ENCODE peak calls at places on chromosome 16, in seven cellular contexts. I is right cardiac atrium, B is H1, E is tibial artery, G is adrenal gland, K is AG04450, H is lung. T is an unnamed sample.
A peak's percentile ranks its signal among the peaks of the same experiment; 100 is the strongest.

GRCh38 chr16:16124974-16125373 is 98.3 kb downstream of the ABCC6 start:
- DNase-seq in I (no peak), B (no peak), E (no peak), G (no peak), K (no peak), H (no peak), T (no peak)

GRCh38 chr16:11781773-11782172 is 15.3 kb downstream of the ZC3H7A start:
- DNase-seq in I (no peak), B (no peak), E (no peak), G (no peak), K (no peak), H (no peak), T (no peak)

GRCh38 chr16:66934138-66934838 is at the start of gene CIAO2B:
- DNase-seq in I (peak; percentile 96), B (peak; percentile 83), E (peak; percentile 94), G (peak; percentile 93), K (peak; percentile 43), H (peak; percentile 90), T (peak; percentile 95)

GRCh38 chr16:28110074-28110473 is 46.6 kb upstream of the GSG1L start:
- DNase-seq in I (no peak), B (no peak), E (no peak), G (no peak), K (no peak), H (no peak), T (no peak)

GRCh38 chr16:22314661-22315626 is 17.7 kb downstream of the POLR3E start:
- DNase-seq in I (no peak), B (no peak), E (no peak), G (peak; percentile 11), K (no peak), H (no peak), T (no peak)

GRCh38 chr16:89827383-89828198 is 684 bp upstream of the SPIRE2 start:
- DNase-seq in I (peak; percentile 77), B (peak; percentile 84), E (no peak), G (peak; percentile 48), K (no peak), H (peak; percentile 50), T (peak; percentile 63)

GRCh38 chr16:22370038-22370541 is 4.3 kb downstream of the CDR2 start:
- DNase-seq in I (no peak), B (no peak), E (no peak), G (no peak), K (peak; percentile 77), H (no peak), T (peak; percentile 77)

GRCh38 chr16:51147776-51148673 is 3.0 kb downstream of the SALL1 start:
- DNase-seq in I (no peak), B (peak; percentile 17), E (no peak), G (no peak), K (no peak), H (no peak), T (no peak)

GRCh38 chr16:57041182-57042156 is 50.9 kb upstream of the CPNE2 start:
- DNase-seq in I (no peak), B (no peak), E (no peak), G (no peak), K (no peak), H (no peak), T (no peak)

GRCh38 chr16:13305019-13305755 is 403.8 kb downstream of the SHISA9 start:
- DNase-seq in I (no peak), B (no peak), E (no peak), G (no peak), K (no peak), H (no peak), T (no peak)

GRCh38 chr16:57060323-57061083 is 31.9 kb upstream of the CPNE2 start:
- DNase-seq in I (no peak), B (no peak), E (no peak), G (no peak), K (no peak), H (no peak), T (no peak)

GRCh38 chr16:57485916-57486857 is at the start of gene DOK4:
- DNase-seq in I (peak; percentile 95), B (peak; percentile 91), E (peak; percentile 91), G (peak; percentile 86), K (no peak), H (peak; percentile 81), T (peak; percentile 93)

GRCh38 chr16:19172098-19172780 is 4.2 kb downstream of the SYT17 start:
- DNase-seq in I (no peak), B (no peak), E (no peak), G (no peak), K (no peak), H (no peak), T (no peak)

GRCh38 chr16:50335198-50335958 is 33.4 kb downstream of the BRD7 start:
- DNase-seq in I (no peak), B (no peak), E (no peak), G (no peak), K (no peak), H (no peak), T (no peak)

GRCh38 chr16:58490100-58490499 is 9.8 kb upstream of the NDRG4 start:
- DNase-seq in I (no peak), B (no peak), E (no peak), G (no peak), K (no peak), H (no peak), T (no peak)

GRCh38 chr16:11379420-11379819 is 34.2 kb downstream of the RMI2 start:
- DNase-seq in I (no peak), B (no peak), E (no peak), G (no peak), K (no peak), H (no peak), T (no peak)

GRCh38 chr16:19916064-19916463 is 31.4 kb upstream of the GPRC5B start:
- DNase-seq in I (no peak), B (no peak), E (no peak), G (no peak), K (no peak), H (no peak), T (no peak)

GRCh38 chr16:68259007-68259406 is 5.3 kb upstream of the SLC7A6 start:
- DNase-seq in I (no peak), B (no peak), E (no peak), G (no peak), K (no peak), H (no peak), T (no peak)

GRCh38 chr16:50539053-50539615 is 9.1 kb upstream of the NKD1 start:
- DNase-seq in I (no peak), B (no peak), E (no peak), G (no peak), K (no peak), H (no peak), T (no peak)

GRCh38 chr16:56848056-56848936 is 16.7 kb upstream of the SLC12A3 start:
- DNase-seq in I (peak; percentile 64), B (no peak), E (peak; percentile 67), G (no peak), K (no peak), H (no peak), T (peak; percentile 67)

DNA sequence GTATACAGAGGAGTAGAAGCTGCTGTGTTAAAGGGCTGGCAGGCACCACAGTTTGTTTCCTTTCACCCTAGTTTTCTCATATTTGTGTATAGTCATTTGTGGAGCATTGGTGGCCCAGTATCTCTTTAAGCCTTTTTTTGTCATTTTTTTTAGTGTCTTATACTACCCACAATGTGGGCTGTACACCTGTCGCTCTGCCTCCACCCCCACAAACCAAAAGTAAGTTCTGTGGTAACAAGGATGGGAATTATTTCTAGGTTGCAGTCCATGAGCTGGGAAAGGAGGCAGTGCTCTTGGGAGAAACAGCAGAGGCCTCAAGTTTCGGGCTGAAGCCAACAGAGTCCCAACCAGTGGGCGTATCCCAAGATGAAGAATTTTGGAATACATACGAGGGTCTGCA is 6.2 kb downstream of the ZNF75A start:
- DNase-seq in I (no peak), B (no peak), E (no peak), G (no peak), K (no peak), H (no peak), T (no peak)
- H3K9me3 ChIP-seq in I (peaks cover 17% of the 10 kb centered on the region), B (peaks cover 79% of the 10 kb centered on the region), E (peaks cover 64% of the 10 kb centered on the region), G (peaks cover 55% of the 10 kb centered on the region), K (peaks cover 74% of the 10 kb centered on the region), H (peaks cover 60% of the 10 kb centered on the region), T (peaks cover 97% of the 10 kb centered on the region)

GRCh38 chr16:9238346-9238745 is 146.9 kb downstream of the HAPSTR1 start:
- DNase-seq in I (no peak), B (no peak), E (no peak), G (no peak), K (no peak), H (no peak), T (no peak)
- H3K27me3 ChIP-seq in I (no peaks in the 10 kb centered on the region), B (no peaks in the 10 kb centered on the region), E (no peaks in the 10 kb centered on the region), G (no peaks in the 10 kb centered on the region), K (no peaks in the 10 kb centered on the region), H (no peaks in the 10 kb centered on the region), T (no peaks in the 10 kb centered on the region)

DNA sequence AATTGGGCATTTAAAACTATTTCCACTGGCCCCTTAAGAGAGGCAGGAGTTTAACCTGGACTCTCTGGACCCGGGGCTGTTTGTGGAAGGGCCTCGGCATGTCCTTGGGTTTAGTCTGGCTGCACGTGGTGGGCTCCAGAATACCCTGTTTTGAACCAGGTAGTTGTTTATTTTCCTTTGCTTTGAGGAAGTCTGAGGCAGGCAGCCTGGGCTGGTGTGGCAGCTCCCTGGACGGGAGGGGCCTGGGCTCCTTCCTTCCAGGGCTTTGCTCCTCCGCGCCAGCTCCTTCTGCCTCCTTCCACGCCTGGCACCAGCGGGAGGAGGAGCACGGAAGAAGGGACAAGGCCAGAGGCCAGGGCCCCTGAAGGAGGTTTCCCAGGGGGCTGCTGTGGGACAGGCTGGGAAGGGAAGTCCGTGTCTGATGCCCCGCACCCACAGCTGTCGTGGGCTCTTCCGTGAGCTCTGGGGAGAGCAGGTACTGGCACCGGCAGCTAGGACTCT is 15.5 kb downstream of the BANP start:
- DNase-seq in I (peak; percentile 77), B (no peak), E (peak; percentile 76), G (no peak), K (no peak), H (no peak), T (peak; percentile 36)
- H3K4me3 ChIP-seq in I (no peak overlapping the region), B (no peak overlapping the region), E (peak overlapping the region; percentile 29), G (peak overlapping the region; percentile 11), K (no peak overlapping the region), H (no peak overlapping the region), T (peak overlapping the region; percentile 51)

GRCh38 chr16:35170610-35171009 is 1711.2 kb downstream of the TP53TG3F start:
- DNase-seq in I (no peak), B (no peak), E (no peak), G (no peak), K (no peak), H (no peak), T (no peak)

GRCh38 chr16:35173295-35173694 is 1713.9 kb downstream of the TP53TG3F start:
- DNase-seq in I (no peak), B (no peak), E (peak; percentile 55), G (no peak), K (no peak), H (no peak), T (no peak)

GRCh38 chr16:35174006-35174405 is 1714.6 kb downstream of the TP53TG3F start:
- DNase-seq in I (no peak), B (no peak), E (peak; percentile 39), G (no peak), K (no peak), H (no peak), T (no peak)

GRCh38 chr16:35176449-35176848 is 1717.0 kb downstream of the TP53TG3F start:
- DNase-seq in I (peak; percentile 59), B (no peak), E (no peak), G (no peak), K (no peak), H (no peak), T (no peak)

DNA sequence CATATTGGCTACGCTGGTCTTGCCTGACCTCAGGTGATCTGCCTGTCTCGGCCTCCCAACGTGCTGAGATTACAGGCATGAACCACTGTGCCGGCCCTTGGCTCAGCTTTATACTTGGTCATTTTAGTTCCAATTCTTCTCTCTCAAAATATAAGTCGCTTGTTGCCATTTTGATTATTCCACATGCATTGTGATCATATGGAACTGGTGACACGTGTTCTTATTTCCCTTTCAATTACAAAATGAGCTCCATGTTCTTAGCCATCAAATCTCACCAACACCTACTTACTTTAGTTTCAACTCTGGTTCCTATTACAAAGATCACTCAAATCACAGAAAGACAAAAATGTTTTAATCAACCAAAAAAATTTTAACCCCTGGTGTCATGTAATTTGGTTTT is 1711.7 kb downstream of the TP53TG3F start:
- DNase-seq in I (no peak), B (no peak), E (no peak), G (no peak), K (no peak), H (no peak), T (no peak)
- H3K9me3 ChIP-seq in I (no peaks in the 10 kb centered on the region), B (peaks cover 26% of the 10 kb centered on the region), E (peaks cover 12% of the 10 kb centered on the region), G (no peaks in the 10 kb centered on the region), K (peaks cover 28% of the 10 kb centered on the region), H (peaks cover 20% of the 10 kb centered on the region), T (no peaks in the 10 kb centered on the region)

T was measured in adipocyte.